ENCODE peak calls at places on chromosomes 7 and 10, in six cellular contexts. U is T-helper 1 cell, N is GM12865, H is GM20000, R is iPS DF 6.9, T is DMS 273 treated with DMSO at 0.1 percent for 48 hours. P is an unnamed sample.

GRCh38 chr7:7190142-7190541 is 7.8 kb downstream of the C1GALT1 start:
- DNase-seq in U (no peak), H (no peak), T (no peak), N (no peak), R (no peak), P (no peak)

GRCh38 chr7:80460857-80461256 is 51.0 kb downstream of the GNAT3 start:
- DNase-seq in U (no peak), T (no peak), H (no peak), N (no peak), R (no peak), P (no peak)

GRCh38 chr10:11609492-11610093 is 1.9 kb downstream of the USP6NL start:
- DNase-seq in R (no peak), U (no peak), T (no peak), H (peak), N (peak), P (no peak)

GRCh38 chr7:85426487-85426960 is 239.7 kb upstream of the SEMA3D start:
- DNase-seq in H (no peak), T (no peak), N (no peak), R (no peak), U (no peak), P (peak)

GRCh38 chr10:70584366-70584765 is 18.2 kb downstream of the PRF1 start:
- DNase-seq in N (no peak), H (no peak), R (no peak), T (no peak), U (no peak), P (no peak)

GRCh38 chr7:106420210-106420609 is 135.4 kb upstream of the NAMPT start:
- DNase-seq in N (no peak), R (no peak), H (no peak), U (no peak), T (no peak), P (no peak)

GRCh38 chr10:128274938-128275337 is 148.7 kb upstream of the MKI67 start:
- DNase-seq in T (no peak), H (no peak), R (no peak), U (no peak), N (peak), P (peak)

GRCh38 chr10:113454341-113455061 is 98.4 kb upstream of the HABP2 start:
- DNase-seq in N (peak), R (peak), U (no peak), T (no peak), H (peak), P (peak)

GRCh38 chr10:119817991-119818888 is 54.4 kb downstream of the MCMBP start:
- DNase-seq in T (no peak), R (peak), N (no peak), U (no peak), H (peak), P (peak)

GRCh38 chr10:22243321-22243720 is 25.5 kb upstream of the EBLN1 start:
- DNase-seq in U (no peak), N (no peak), T (no peak), H (no peak), R (no peak), P (no peak)

GRCh38 chr7:30029696-30030095 is 1.5 kb downstream of the PLEKHA8 start:
- DNase-seq in U (no peak), T (no peak), H (peak), N (peak), R (no peak), P (peak)

GRCh38 chr10:63798599-63799498 is 277.6 kb downstream of the REEP3 start:
- DNase-seq in H (no peak), U (no peak), R (no peak), T (no peak), N (no peak), P (peak)

GRCh38 chr7:88184848-88185304 is 35.0 kb downstream of the SRI start:
- DNase-seq in H (no peak), R (no peak), T (no peak), N (peak), U (no peak), P (no peak)

GRCh38 chr10:95831076-95831475 is 75.1 kb downstream of the ENTPD1 start:
- DNase-seq in R (no peak), H (no peak), N (peak), U (no peak), T (no peak), P (no peak)

GRCh38 chr7:107661081-107661864 is 645 bp downstream of the SLC26A4 start:
- DNase-seq in U (peak), T (no peak), N (peak), H (peak), R (no peak), P (no peak)

GRCh38 chr10:61781969-61782403 is 119.3 kb downstream of the CABCOCO1 start:
- DNase-seq in N (no peak), T (no peak), U (no peak), H (no peak), R (no peak), P (no peak)

GRCh38 chr7:137930616-137931015 is 71.3 kb downstream of the CREB3L2 start:
- DNase-seq in U (no peak), R (no peak), H (no peak), N (no peak), T (no peak), P (no peak)

GRCh38 chr7:92517626-92518025 is 10.7 kb downstream of the PEX1 start:
- DNase-seq in H (no peak), T (no peak), R (no peak), N (no peak), U (no peak), P (no peak)

GRCh38 chr10:3807221-3807927 is 22.4 kb upstream of the KLF6 start:
- DNase-seq in T (no peak), R (no peak), H (no peak), N (no peak), U (no peak), P (no peak)

GRCh38 chr7:11648980-11649379 is 183.0 kb downstream of the THSD7A start:
- DNase-seq in U (no peak), T (no peak), R (no peak), H (no peak), N (no peak), P (no peak)

GRCh38 chr7:142796501-142797341 is 26.0 kb downstream of the PRSS2 start:
- DNase-seq in R (no peak), T (no peak), U (no peak), H (peak), N (peak), P (no peak)